ENCODE peak calls at places on chromosomes 5 and 9, in four cellular contexts. One of them, this sample, is unnamed.

GRCh38 chr9:133536080-133536479 is 1.6 kb downstream of the ADAMTSL2 start:
- DNase-seq in T-helper 1 cell: no peak
- DNase-seq in GM19239: no peak
- DNase-seq in stimulated activated CD8-positive, alpha-beta memory T cell treated with anti-CD3 and anti-CD28 coated beads, Interleukin-7, amount 100 ng/mL, for 1 hour: no peak
- DNase-seq in this sample: no peak

GRCh38 chr9:113687107-113687679 is 188.9 kb upstream of the ZNF618 start:
- DNase-seq in T-helper 1 cell: no peak
- DNase-seq in GM19239: no peak
- DNase-seq in stimulated activated CD8-positive, alpha-beta memory T cell treated with anti-CD3 and anti-CD28 coated beads, Interleukin-7, amount 100 ng/mL, for 1 hour: no peak
- DNase-seq in this sample: no peak

GRCh38 chr5:177500685-177501522 is 3.5 kb upstream of the PDLIM7 start:
- DNase-seq in T-helper 1 cell: peak
- DNase-seq in GM19239: no peak
- DNase-seq in stimulated activated CD8-positive, alpha-beta memory T cell treated with anti-CD3 and anti-CD28 coated beads, Interleukin-7, amount 100 ng/mL, for 1 hour: peak
- DNase-seq in this sample: peak

GRCh38 chr9:133141833-133142594 is 21.0 kb upstream of the RALGDS start:
- DNase-seq in T-helper 1 cell: peak
- DNase-seq in GM19239: no peak
- DNase-seq in stimulated activated CD8-positive, alpha-beta memory T cell treated with anti-CD3 and anti-CD28 coated beads, Interleukin-7, amount 100 ng/mL, for 1 hour: no peak
- DNase-seq in this sample: peak

GRCh38 chr9:129570450-129571297 is 50.2 kb downstream of the C9orf50 start:
- DNase-seq in T-helper 1 cell: no peak
- DNase-seq in GM19239: no peak
- DNase-seq in stimulated activated CD8-positive, alpha-beta memory T cell treated with anti-CD3 and anti-CD28 coated beads, Interleukin-7, amount 100 ng/mL, for 1 hour: no peak
- DNase-seq in this sample: no peak

GRCh38 chr5:1413611-1414241 is 31.5 kb downstream of the SLC6A3 start:
- DNase-seq in T-helper 1 cell: no peak
- DNase-seq in GM19239: no peak
- DNase-seq in stimulated activated CD8-positive, alpha-beta memory T cell treated with anti-CD3 and anti-CD28 coated beads, Interleukin-7, amount 100 ng/mL, for 1 hour: no peak
- DNase-seq in this sample: no peak

GRCh38 chr5:128053291-128053954 is 30.1 kb upstream of the SLC12A2 start:
- DNase-seq in T-helper 1 cell: no peak
- DNase-seq in GM19239: no peak
- DNase-seq in stimulated activated CD8-positive, alpha-beta memory T cell treated with anti-CD3 and anti-CD28 coated beads, Interleukin-7, amount 100 ng/mL, for 1 hour: no peak
- DNase-seq in this sample: no peak

GRCh38 chr9:6302417-6302816 is 25.8 kb upstream of the TPD52L3 start:
- DNase-seq in T-helper 1 cell: no peak
- DNase-seq in GM19239: no peak
- DNase-seq in stimulated activated CD8-positive, alpha-beta memory T cell treated with anti-CD3 and anti-CD28 coated beads, Interleukin-7, amount 100 ng/mL, for 1 hour: no peak
- DNase-seq in this sample: no peak

GRCh38 chr5:14143509-14143842 is 334 bp downstream of the TRIO start:
- DNase-seq in T-helper 1 cell: no peak
- DNase-seq in GM19239: peak
- DNase-seq in stimulated activated CD8-positive, alpha-beta memory T cell treated with anti-CD3 and anti-CD28 coated beads, Interleukin-7, amount 100 ng/mL, for 1 hour: no peak
- DNase-seq in this sample: no peak

GRCh38 chr9:120868339-120868675 is 8.7 kb downstream of the PHF19 start:
- DNase-seq in T-helper 1 cell: no peak
- DNase-seq in GM19239: no peak
- DNase-seq in stimulated activated CD8-positive, alpha-beta memory T cell treated with anti-CD3 and anti-CD28 coated beads, Interleukin-7, amount 100 ng/mL, for 1 hour: no peak
- DNase-seq in this sample: no peak

GRCh38 chr9:137451976-137452760 is 7.0 kb downstream of the NSMF start:
- DNase-seq in T-helper 1 cell: no peak
- DNase-seq in GM19239: no peak
- DNase-seq in stimulated activated CD8-positive, alpha-beta memory T cell treated with anti-CD3 and anti-CD28 coated beads, Interleukin-7, amount 100 ng/mL, for 1 hour: no peak
- DNase-seq in this sample: no peak

GRCh38 chr5:77145666-77146065 is 58.6 kb upstream of the ZBED3 start:
- DNase-seq in T-helper 1 cell: peak
- DNase-seq in GM19239: no peak
- DNase-seq in stimulated activated CD8-positive, alpha-beta memory T cell treated with anti-CD3 and anti-CD28 coated beads, Interleukin-7, amount 100 ng/mL, for 1 hour: no peak
- DNase-seq in this sample: no peak

GRCh38 chr5:79552984-79553383 is 39.0 kb upstream of the HOMER1 start:
- DNase-seq in T-helper 1 cell: peak
- DNase-seq in GM19239: no peak
- DNase-seq in stimulated activated CD8-positive, alpha-beta memory T cell treated with anti-CD3 and anti-CD28 coated beads, Interleukin-7, amount 100 ng/mL, for 1 hour: no peak
- DNase-seq in this sample: no peak

GRCh38 chr5:169094586-169095409 is 206.1 kb downstream of the SLIT3 start:
- DNase-seq in T-helper 1 cell: no peak
- DNase-seq in GM19239: no peak
- DNase-seq in stimulated activated CD8-positive, alpha-beta memory T cell treated with anti-CD3 and anti-CD28 coated beads, Interleukin-7, amount 100 ng/mL, for 1 hour: no peak
- DNase-seq in this sample: no peak

GRCh38 chr5:123094227-123094918 is 5.3 kb downstream of the PRDM6 start:
- DNase-seq in T-helper 1 cell: no peak
- DNase-seq in GM19239: no peak
- DNase-seq in stimulated activated CD8-positive, alpha-beta memory T cell treated with anti-CD3 and anti-CD28 coated beads, Interleukin-7, amount 100 ng/mL, for 1 hour: no peak
- DNase-seq in this sample: no peak

This sample was measured in NCI-H2029.